ENCODE peak calls at places on chromosomes 5 and 9, in four cellular contexts. Y is tibial nerve, J is lower leg skin, Q is stomach. F is an unnamed sample.

GRCh38 chr5:178107889-178108288 is 5.4 kb upstream of the N4BP3 start:
- DNase-seq in Q (no peak), J (no peak), Y (no peak), F (no peak)

GRCh38 chr5:112862085-112862484 is 998 bp downstream of the SRP19 start:
- DNase-seq in Q (no peak), Y (no peak), J (no peak), F (no peak)

GRCh38 chr9:80547613-80548012 is 975.8 kb downstream of the TLE4 start:
- DNase-seq in J (no peak), Q (no peak), Y (no peak), F (no peak)

GRCh38 chr9:88046542-88046941 is 72.2 kb upstream of the CDK20 start:
- DNase-seq in Q (no peak), Y (no peak), J (no peak), F (no peak)

GRCh38 chr9:35686222-35687203 is 3.2 kb downstream of the TPM2 start:
- DNase-seq in J (no peak), Y (no peak), Q (no peak), F (no peak)

GRCh38 chr9:36823934-36824333 is 210.1 kb downstream of the PAX5 start:
- DNase-seq in Y (no peak), J (no peak), Q (no peak), F (no peak)

GRCh38 chr9:129053020-129053419 is 16.6 kb downstream of the MIGA2 start:
- DNase-seq in Y (no peak), J (no peak), Q (no peak), F (no peak)

GRCh38 chr5:120624021-120624563 is 160.0 kb downstream of the PRR16 start:
- DNase-seq in Y (no peak), J (no peak), Q (no peak), F (no peak)

GRCh38 chr5:103414598-103414997 is 148.0 kb downstream of the NUDT12 start:
- DNase-seq in Q (no peak), Y (no peak), J (peak; percentile 19), F (no peak)

GRCh38 chr5:3092664-3093063 is 341.2 kb upstream of the IRX2 start:
- DNase-seq in Q (no peak), J (no peak), Y (no peak), F (no peak)

GRCh38 chr5:96823900-96824351 is 16.2 kb upstream of the ERAP1 start:
- DNase-seq in Y (no peak), J (peak; percentile 53), Q (no peak), F (no peak)

GRCh38 chr9:135882011-135882410 is 25.3 kb downstream of the CAMSAP1 start:
- DNase-seq in J (no peak), Y (no peak), Q (peak; percentile 15), F (no peak)

GRCh38 chr5:57488308-57488955 is 5.8 kb upstream of the ACTBL2 start:
- DNase-seq in Q (no peak), J (no peak), Y (no peak), F (no peak)

GRCh38 chr9:95462419-95463121 is 54.2 kb downstream of the PTCH1 start:
- DNase-seq in Y (peak; percentile 79), Q (peak; percentile 74), J (peak; percentile 76), F (peak; percentile 77)

GRCh38 chr5:91176288-91177016 is 206.7 kb downstream of the ARRDC3 start:
- DNase-seq in J (no peak), Y (no peak), Q (no peak), F (no peak)

GRCh38 chr9:18018661-18019060 is 439.8 kb downstream of the SH3GL2 start:
- DNase-seq in Y (no peak), Q (no peak), J (no peak), F (no peak)

GRCh38 chr5:166401391-166401790 is 1890.1 kb upstream of the WWC1 start:
- DNase-seq in J (no peak), Y (no peak), Q (no peak), F (no peak)

GRCh38 chr5:75050415-75050814 is 1.9 kb downstream of the GCNT4 start:
- DNase-seq in Y (no peak), J (no peak), Q (no peak), F (no peak)

GRCh38 chr9:94903961-94904421 is 177.5 kb downstream of the AOPEP start:
- DNase-seq in J (peak; percentile 9), Q (no peak), Y (no peak), F (no peak)

GRCh38 chr9:89593776-89594427 is 10.9 kb upstream of the GADD45G start:
- DNase-seq in Y (peak; percentile 38), J (no peak), Q (peak; percentile 72), F (peak; percentile 77)

GRCh38 chr5:128143911-128144310 is 60.3 kb downstream of the SLC12A2 start:
- DNase-seq in Y (no peak), J (no peak), Q (no peak), F (no peak)

GRCh38 chr9:93897075-93897970 is 57.8 kb downstream of the BARX1 start:
- DNase-seq in Y (no peak), Q (peak; percentile 22), J (no peak), F (no peak)

GRCh38 chr5:31470608-31471007 is 61.3 kb downstream of the DROSHA start:
- DNase-seq in Q (no peak), J (peak; percentile 59), Y (peak; percentile 47), F (peak; percentile 26)

GRCh38 chr5:55923177-55923872 is 71.4 kb downstream of the IL6ST start:
- DNase-seq in J (no peak), Y (no peak), Q (peak; percentile 33), F (no peak)

GRCh38 chr9:34377402-34377741 is 674 bp upstream of the MYORG start:
- DNase-seq in Y (no peak), J (no peak), Q (no peak), F (peak; percentile 31)

GRCh38 chr5:78320461-78320860 is 26.0 kb upstream of the AP3B1 start:
- DNase-seq in Y (peak; percentile 9), J (no peak), Q (no peak), F (peak; percentile 43)

GRCh38 chr9:25543806-25544205 is 134.4 kb downstream of the TUSC1 start:
- DNase-seq in Y (no peak), J (no peak), Q (no peak), F (no peak)

GRCh38 chr5:174317261-174317894 is 271.9 kb downstream of the NSG2 start:
- DNase-seq in Y (no peak), Q (no peak), J (no peak), F (peak; percentile 67)

GRCh38 chr5:144944936-144945335 is 774.3 kb downstream of the KCTD16 start:
- DNase-seq in J (no peak), Y (no peak), Q (no peak), F (no peak)

GRCh38 chr9:20394928-20395327 is 227.4 kb downstream of the MLLT3 start:
- DNase-seq in Q (no peak), J (no peak), Y (no peak), F (no peak)

DNA sequence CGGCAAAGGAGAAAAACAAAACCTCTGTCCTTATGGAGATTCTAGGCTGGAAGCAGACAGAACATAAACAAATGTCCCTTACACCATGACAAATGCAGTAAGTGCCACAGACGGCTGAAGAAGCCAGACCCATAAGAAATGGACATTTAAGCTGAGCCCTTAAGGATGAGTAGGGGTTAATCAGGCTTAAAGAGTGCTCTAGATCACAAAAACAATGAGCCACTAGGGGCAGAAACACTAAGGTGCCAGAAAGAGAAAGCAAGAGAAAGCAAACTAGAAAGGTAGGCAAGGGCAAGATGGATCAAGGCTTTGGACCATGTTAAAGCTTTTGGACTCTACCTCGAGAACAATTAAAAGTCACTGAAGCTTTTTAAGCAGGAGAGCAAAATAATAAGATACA is 326.9 kb upstream of the WWC1 start:
- DNase-seq in Y (no peak), J (no peak), Q (no peak), F (no peak)
- TF ChIP-seq CTCF in Y (no peak), J (no peak), Q (no peak), F (no peak)

GRCh38 chr9:127980056-127980705 is 608 bp downstream of the EEIG1 start:
- DNase-seq in J (no peak), Y (no peak), Q (peak; percentile 81), F (no peak)
- TF ChIP-seq POLR2A in J (no peak), Y (no peak), Q (no peak), F (no peak)

GRCh38 chr9:698937-699336 is 142.6 kb upstream of the DMRT1 start:
- DNase-seq in J (no peak), Y (no peak), Q (no peak), F (no peak)

GRCh38 chr9:695252-695651 is 146.2 kb upstream of the DMRT1 start:
- DNase-seq in Q (no peak), J (no peak), Y (no peak), F (no peak)

GRCh38 chr9:694499-695154 is 146.9 kb upstream of the DMRT1 start:
- DNase-seq in Y (no peak), Q (no peak), J (no peak), F (peak; percentile 54)

GRCh38 chr9:698276-698675 is 143.2 kb upstream of the DMRT1 start:
- DNase-seq in J (no peak), Q (no peak), Y (no peak), F (no peak)

DNA sequence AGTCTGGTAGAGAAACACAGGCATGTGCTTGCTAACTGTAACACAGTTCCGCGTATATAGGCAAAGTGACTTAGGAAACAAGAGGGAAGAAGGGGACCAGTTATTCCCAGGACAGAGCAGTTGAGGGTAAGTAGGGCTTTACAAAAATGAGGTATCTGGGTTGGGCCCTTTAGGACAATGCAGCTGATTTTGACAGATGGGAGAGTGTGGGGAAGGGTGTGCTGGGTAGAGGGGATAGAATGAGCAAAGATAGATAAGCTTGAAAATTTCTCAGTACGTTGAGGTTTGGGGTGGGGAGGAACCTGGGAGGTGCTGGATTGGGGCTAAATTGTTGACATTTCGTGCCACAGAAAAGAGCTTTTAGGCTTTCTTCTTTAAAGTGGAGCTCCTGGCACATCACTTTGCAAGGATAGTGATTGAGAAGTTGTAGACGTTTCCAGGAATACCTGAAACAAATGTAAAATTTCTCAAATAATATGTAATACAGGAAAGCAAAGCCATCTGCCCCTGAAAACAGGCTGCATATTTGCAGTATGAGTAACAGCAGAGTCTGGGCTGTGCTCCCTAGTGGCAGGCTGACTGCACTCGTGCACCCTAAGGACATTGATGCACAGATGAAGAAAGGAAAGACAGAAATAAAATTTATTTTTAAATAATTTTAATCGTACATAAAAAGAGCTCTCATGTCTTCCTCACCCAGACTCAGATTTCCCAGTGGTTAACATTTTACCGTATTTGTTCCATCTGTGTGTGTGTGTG is 145.0 kb upstream of the DMRT1 start:
- DNase-seq in J (peak; percentile 49), Y (no peak), Q (no peak), F (peak; percentile 63)
- TF ChIP-seq CTCF in J (no peak), Y (no peak), Q (no peak), F (no peak)

DNA sequence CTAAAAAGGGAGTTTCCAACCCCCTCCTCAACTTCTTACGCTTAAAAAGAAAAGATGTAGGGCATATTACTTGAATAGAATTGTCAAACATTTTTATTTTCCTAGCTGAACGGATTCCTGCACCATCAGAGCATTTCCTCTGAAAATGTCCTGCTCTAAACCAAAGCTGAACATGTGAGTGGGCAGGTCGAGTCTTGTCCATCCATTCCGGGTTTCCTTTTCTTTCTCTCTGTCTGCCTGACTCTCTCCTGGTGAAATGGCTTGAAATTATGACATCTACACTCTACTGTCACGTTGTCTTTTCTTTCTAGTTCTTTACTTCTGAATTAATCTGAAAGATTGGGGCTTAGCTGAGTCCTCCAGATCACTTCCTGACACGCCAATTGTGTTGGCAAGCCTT is 39.2 kb upstream of the PTPN3 start:
- DNase-seq in J (no peak), Q (no peak), Y (no peak), F (no peak)
- TF ChIP-seq POLR2A in J (no peak), Q (no peak), Y (no peak), F (no peak)

DNA sequence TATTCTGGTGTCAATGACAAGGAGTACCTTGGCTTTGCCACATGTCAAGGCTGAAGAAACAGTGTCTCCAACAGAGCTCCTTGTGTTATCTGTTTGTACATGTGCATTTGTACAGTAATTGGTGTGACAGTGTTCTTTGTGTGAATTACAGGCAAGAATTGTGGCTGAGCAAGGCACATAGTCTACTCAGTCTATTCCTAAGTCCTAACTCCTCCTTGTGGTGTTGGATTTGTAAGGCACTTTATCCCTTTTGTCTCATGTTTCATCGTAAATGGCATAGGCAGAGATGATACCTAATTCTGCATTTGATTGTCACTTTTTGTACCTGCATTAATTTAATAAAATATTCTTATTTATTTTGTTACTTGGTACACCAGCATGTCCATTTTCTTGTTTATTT is 19.8 kb downstream of the CD274 start:
- DNase-seq in Y (no peak), Q (no peak), J (no peak), F (no peak)
- TF ChIP-seq CTCF in Y (no peak), Q (no peak), J (no peak), F (no peak)